ENCODE peak calls at places on chromosomes 5 and 9, in six cellular contexts. M, J, I, R, A and O are unnamed samples.

GRCh38 chr5:159032656-159033350 is 66.9 kb downstream of the EBF1 start:
- DNase-seq in J (no peak), R (no peak), I (no peak), M (no peak), A (no peak), O (no peak)

GRCh38 chr5:96049398-96050272 is 88.0 kb upstream of the ELL2 start:
- DNase-seq in R (peak), A (peak), I (no peak), M (no peak), J (no peak), O (peak)

GRCh38 chr5:138637256-138637655 is 62.1 kb upstream of the HSPA9 start:
- DNase-seq in I (no peak), J (no peak), M (no peak), R (no peak), A (no peak), O (no peak)

GRCh38 chr5:153632748-153633290 is 142.3 kb downstream of the GRIA1 start:
- DNase-seq in M (no peak), R (no peak), A (no peak), I (no peak), J (no peak), O (no peak)

GRCh38 chr5:139272471-139273321 is 20.8 kb upstream of the MATR3 start:
- DNase-seq in J (no peak), M (peak), I (peak), R (peak), A (no peak), O (no peak)

GRCh38 chr5:154603978-154604679 is 126.1 kb upstream of the HAND1 start:
- DNase-seq in J (no peak), R (peak), I (no peak), M (peak), A (peak), O (no peak)

GRCh38 chr9:35792044-35792813 is 838 bp downstream of the NPR2 start:
- DNase-seq in J (no peak), I (no peak), R (no peak), A (no peak), M (no peak), O (no peak)

GRCh38 chr5:155998258-155998657 is 328.7 kb upstream of the SGCD start:
- DNase-seq in M (no peak), A (no peak), I (no peak), R (no peak), J (no peak), O (no peak)

GRCh38 chr5:67815455-67816391 is 399.8 kb upstream of the PIK3R1 start:
- DNase-seq in I (no peak), R (peak), J (no peak), A (peak), M (peak), O (no peak)

GRCh38 chr5:32275421-32275765 is 37.3 kb downstream of the MTMR12 start:
- DNase-seq in J (no peak), A (peak), M (no peak), I (no peak), R (no peak), O (no peak)

GRCh38 chr5:142317673-142318261 is 7.1 kb downstream of the SPRY4 start:
- DNase-seq in A (peak), J (no peak), R (no peak), M (no peak), I (no peak), O (no peak)

GRCh38 chr5:71744009-71744792 is 25.1 kb downstream of the CARTPT start:
- DNase-seq in M (peak), A (no peak), J (no peak), R (no peak), I (peak), O (no peak)

GRCh38 chr5:78953092-78953800 is 31.9 kb downstream of the ARSB start:
- DNase-seq in J (no peak), I (no peak), A (peak), M (no peak), R (peak), O (no peak)

GRCh38 chr9:27047126-27047525 is 41.7 kb upstream of the LRRC19 start:
- DNase-seq in I (no peak), J (no peak), M (no peak), A (no peak), R (no peak), O (no peak)

GRCh38 chr5:159156839-159157238 is 52.5 kb downstream of the RNF145 start:
- DNase-seq in I (peak), A (peak), J (peak), M (peak), R (peak), O (peak)

GRCh38 chr5:52898961-52899680 is 90.0 kb upstream of the ITGA2 start:
- DNase-seq in M (no peak), A (no peak), J (no peak), R (no peak), I (no peak), O (no peak)

GRCh38 chr5:52725065-52725746 is 62.5 kb upstream of the ITGA1 start:
- DNase-seq in I (peak), A (peak), R (peak), M (peak), J (peak), O (no peak)

GRCh38 chr9:133115604-133116345 is 5.3 kb downstream of the RALGDS start:
- DNase-seq in A (no peak), J (no peak), I (no peak), R (peak), M (no peak), O (no peak)

GRCh38 chr5:1666812-1667588 is 132.6 kb downstream of the MRPL36 start:
- DNase-seq in M (peak), J (no peak), R (no peak), I (no peak), A (no peak), O (no peak)

GRCh38 chr5:156543348-156543747 is 216.4 kb downstream of the SGCD start:
- DNase-seq in M (no peak), R (no peak), I (no peak), J (no peak), A (no peak), O (no peak)

GRCh38 chr5:135482383-135482933 is 30.3 kb upstream of the TIFAB start:
- DNase-seq in A (no peak), J (peak), M (no peak), I (no peak), R (no peak), O (no peak)

GRCh38 chr5:132190161-132190817 is 37.4 kb downstream of the P4HA2 start:
- DNase-seq in J (peak), R (peak), I (no peak), A (peak), M (peak), O (no peak)

GRCh38 chr9:128419061-128419925 is 1.4 kb upstream of the CERCAM start:
- DNase-seq in A (peak), R (peak), M (no peak), J (no peak), I (no peak), O (no peak)

GRCh38 chr5:134139377-134139851 is 24.9 kb downstream of the TCF7 start:
- DNase-seq in M (peak), R (no peak), A (no peak), J (no peak), I (no peak), O (no peak)

GRCh38 chr9:16258708-16259107 is 611.8 kb downstream of the BNC2 start:
- DNase-seq in A (no peak), R (no peak), J (no peak), I (no peak), M (no peak), O (no peak)

GRCh38 chr9:79492092-79492995 is 79.4 kb upstream of the TLE4 start:
- DNase-seq in R (no peak), J (no peak), A (peak), I (no peak), M (no peak), O (no peak)

GRCh38 chr9:35998333-35998732 is 38.4 kb upstream of the RECK start:
- DNase-seq in R (no peak), A (no peak), M (no peak), J (no peak), I (no peak), O (no peak)

GRCh38 chr9:15142903-15143534 is 164.0 kb downstream of the TTC39B start:
- DNase-seq in I (no peak), J (no peak), R (peak), M (peak), A (peak), O (peak)

GRCh38 chr5:139417214-139417613 is 13.3 kb upstream of the SPATA24 start:
- DNase-seq in A (no peak), I (no peak), M (no peak), R (peak), J (no peak), O (no peak)

GRCh38 chr5:75363111-75363510 is 26.1 kb downstream of the HMGCR start:
- DNase-seq in A (no peak), R (no peak), M (no peak), J (no peak), I (no peak), O (no peak)

GRCh38 chr5:59484618-59485017 is 408.9 kb downstream of the PDE4D start:
- DNase-seq in M (no peak), R (no peak), J (no peak), I (no peak), A (no peak), O (no peak)

GRCh38 chr5:40634593-40634992 is 45.1 kb upstream of the PTGER4 start:
- DNase-seq in R (no peak), M (no peak), I (no peak), A (no peak), J (no peak), O (no peak)

GRCh38 chr9:125989524-125990180 is 242.5 kb downstream of the PBX3 start:
- DNase-seq in I (no peak), R (no peak), M (no peak), J (no peak), A (no peak), O (no peak)

GRCh38 chr9:77455312-77455927 is 192.7 kb downstream of the GNA14 start:
- DNase-seq in M (no peak), J (peak), A (peak), I (peak), R (no peak), O (no peak)

GRCh38 chr5:59522201-59522831 is 371.2 kb downstream of the PDE4D start:
- DNase-seq in M (no peak), A (no peak), I (no peak), J (no peak), R (peak), O (peak)

GRCh38 chr9:68455436-68455835 is 85.2 kb downstream of the TMEM252 start:
- DNase-seq in A (no peak), M (no peak), J (no peak), R (no peak), I (no peak), O (no peak)

GRCh38 chr5:93107828-93108520 is 473.0 kb downstream of the NR2F1-AS1 start:
- DNase-seq in A (no peak), I (no peak), J (no peak), M (no peak), R (no peak), O (no peak)

GRCh38 chr5:65858316-65858715 is 68.1 kb upstream of the ERBIN start:
- DNase-seq in A (peak), R (peak), I (no peak), M (no peak), J (no peak), O (no peak)

GRCh38 chr9:115913666-115914065 is 239.9 kb upstream of the PAPPA start:
- DNase-seq in M (no peak), A (peak), I (no peak), J (no peak), R (peak), O (no peak)

GRCh38 chr9:89455356-89455824 is 42.5 kb downstream of the SEMA4D start:
- DNase-seq in J (no peak), I (no peak), M (no peak), A (no peak), R (no peak), O (no peak)
- H3K4me3 ChIP-seq in J (no peak), I (no peak), M (no peak), A (no peak), R (no peak), O (no peak)

GRCh38 chr5:119578937-119579336 is 50.4 kb upstream of the FAM170A start:
- DNase-seq in I (no peak), M (peak), J (peak), A (peak), R (peak), O (no peak)

GRCh38 chr5:119583684-119584083 is 45.7 kb upstream of the FAM170A start:
- DNase-seq in R (peak), I (no peak), J (no peak), A (peak), M (no peak), O (no peak)

GRCh38 chr5:119582987-119583386 is 46.4 kb upstream of the FAM170A start:
- DNase-seq in I (no peak), J (no peak), R (no peak), A (no peak), M (no peak), O (no peak)
- TF ChIP-seq CTCF in I (no peak), J (no peak), R (no peak), A (no peak), M (no peak), O (peak)

DNA sequence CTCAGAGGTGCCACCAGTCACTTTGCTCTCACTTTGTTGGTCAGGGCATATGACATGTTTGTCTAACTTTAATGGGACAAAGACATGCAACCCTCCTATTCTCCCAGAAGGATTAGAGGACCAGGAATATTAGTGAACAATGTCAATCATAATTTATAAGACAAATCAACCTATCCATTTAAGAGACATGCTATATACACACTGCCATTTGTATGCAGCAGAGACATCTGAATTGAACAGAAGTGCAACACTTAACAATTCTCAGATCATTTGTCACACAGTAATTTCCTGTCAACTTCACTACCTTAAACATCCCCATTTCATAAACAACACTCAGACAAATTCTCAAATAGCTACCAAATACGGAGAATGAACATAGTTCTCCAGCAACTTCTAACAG is 273.6 kb upstream of the RGMB start:
- DNase-seq in A (no peak), I (no peak), R (no peak), M (no peak), J (no peak), O (no peak)
- H3K4me3 ChIP-seq in A (no peak), I (no peak), R (no peak), M (no peak), J (no peak), O (no peak)

DNA sequence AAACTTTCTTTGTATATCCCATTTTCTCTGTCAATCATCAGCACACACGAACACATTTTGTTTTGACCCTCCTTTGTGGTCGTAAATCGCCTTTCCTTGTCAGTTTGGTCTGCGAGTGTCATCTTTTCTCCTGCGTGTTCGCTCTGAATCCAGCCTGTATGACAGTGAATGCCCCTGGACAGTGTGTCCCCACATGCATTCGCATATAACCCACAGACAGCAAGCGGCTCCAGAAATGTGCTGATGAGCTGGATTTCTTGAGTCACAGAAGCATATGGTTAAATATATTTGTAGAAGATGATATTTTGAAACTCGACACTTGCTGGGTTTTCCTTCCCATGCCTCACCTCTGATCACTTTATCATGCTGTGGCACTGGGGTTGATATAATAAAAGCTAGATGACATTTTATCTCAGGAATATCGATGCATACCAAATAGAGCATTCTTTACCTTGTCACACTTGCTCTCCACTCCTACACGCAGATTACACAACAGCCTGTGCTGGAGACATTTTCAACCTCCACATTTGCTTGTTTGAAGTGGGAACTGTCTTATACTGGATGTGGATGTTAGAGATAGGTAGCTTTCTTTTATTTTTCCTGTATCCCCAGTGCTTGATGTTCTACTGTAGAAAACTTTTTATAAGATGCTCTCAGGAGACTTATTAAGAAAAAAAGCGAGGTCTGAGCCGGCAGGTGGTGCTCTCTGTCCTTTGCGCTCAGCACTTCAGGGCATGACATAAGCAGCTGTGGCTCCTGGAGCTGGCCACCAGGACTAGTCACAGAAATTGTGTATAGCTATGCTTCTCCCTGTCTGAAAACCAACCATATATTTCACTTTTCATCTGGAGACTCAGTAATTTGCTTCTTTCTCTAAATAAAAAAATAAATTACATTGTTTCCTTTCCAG is 215.1 kb downstream of the SH3GL2 start:
- DNase-seq in I (no peak), A (peak), R (no peak), J (no peak), M (peak), O (no peak)
- TF ChIP-seq CTCF in I (no peak), A (no peak), R (peak), J (no peak), M (peak), O (peak)

GRCh38 chr9:136665111-136665703 is 2.5 kb downstream of the EGFL7 start:
- DNase-seq in I (no peak), R (peak), A (no peak), M (no peak), J (no peak), O (no peak)
- H3K4me3 ChIP-seq in I (peak), R (peak), A (peak), M (no peak), J (peak), O (peak)

GRCh38 chr9:33230756-33231691 is 8.9 kb upstream of the SPINK4 start:
- DNase-seq in M (no peak), J (no peak), A (no peak), I (no peak), R (peak), O (no peak)

GRCh38 chr9:33227741-33228140 is 12.2 kb upstream of the SPINK4 start:
- DNase-seq in J (no peak), M (no peak), A (no peak), I (no peak), R (no peak), O (no peak)

GRCh38 chr9:33228606-33229005 is 11.4 kb upstream of the SPINK4 start:
- DNase-seq in I (no peak), M (no peak), A (no peak), R (no peak), J (no peak), O (no peak)

GRCh38 chr9:33227013-33227398 is 13.0 kb upstream of the SPINK4 start:
- DNase-seq in I (no peak), A (no peak), R (no peak), J (peak), M (peak), O (no peak)

GRCh38 chr9:33229359-33230120 is 10.4 kb upstream of the SPINK4 start:
- DNase-seq in A (no peak), R (no peak), M (peak), I (peak), J (no peak), O (no peak)
- TF ChIP-seq CTCF in A (no peak), R (no peak), M (peak), I (peak), J (no peak), O (peak)

GRCh38 chr5:171842006-171842776 is 56.6 kb downstream of the SMIM23 start:
- DNase-seq in I (no peak), A (no peak), J (no peak), R (no peak), M (no peak), O (no peak)
- H3K4me3 ChIP-seq in I (no peak), A (no peak), J (no peak), R (peak), M (no peak), O (no peak)

DNA sequence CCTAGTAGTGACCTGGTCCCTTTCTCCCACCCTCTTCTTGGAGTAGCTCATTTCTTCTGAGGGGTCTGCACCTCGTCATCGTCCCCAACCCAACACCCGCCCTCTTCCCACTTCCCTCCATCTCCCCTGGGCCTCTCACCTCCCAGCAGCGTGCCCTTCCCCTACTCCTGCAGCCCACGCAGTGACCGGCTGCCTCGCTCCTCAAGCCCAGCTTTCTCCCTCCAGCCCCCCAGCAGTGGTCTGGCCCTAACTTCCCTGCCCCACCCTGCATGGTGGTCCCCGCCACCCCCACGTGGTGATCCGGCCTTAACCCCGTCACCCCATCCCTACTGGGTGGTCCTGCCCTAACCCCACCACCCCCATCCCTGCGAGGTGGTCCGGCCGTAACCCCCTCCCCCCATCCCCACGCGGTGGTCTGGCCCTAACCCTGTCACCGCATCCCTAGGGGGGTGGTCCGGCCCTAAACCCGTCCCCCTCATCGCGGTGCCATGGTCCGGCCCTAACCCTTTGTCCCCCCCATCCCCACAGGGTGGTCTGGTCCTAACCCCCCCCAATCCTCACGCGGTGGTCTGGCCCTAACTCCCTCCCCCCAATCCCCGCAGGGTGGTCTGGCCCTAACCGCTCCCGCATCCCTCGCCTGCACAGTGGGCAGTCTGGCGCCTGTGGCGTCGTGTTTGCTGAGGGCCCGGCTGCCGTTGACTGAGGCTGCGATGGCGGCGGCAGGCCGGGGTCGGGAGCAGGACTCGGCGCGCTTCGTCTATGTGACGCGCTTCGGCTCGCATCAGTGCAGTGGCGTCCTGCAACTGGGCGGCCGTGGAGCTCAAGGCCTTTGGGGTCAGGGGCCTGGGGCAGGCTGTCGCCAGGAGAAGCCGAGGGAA is at the start of gene C5orf47:
- DNase-seq in R (no peak), J (no peak), M (no peak), A (no peak), I (no peak), O (no peak)
- TF ChIP-seq CTCF in R (no peak), J (no peak), M (no peak), A (no peak), I (no peak), O (no peak)